ENCODE peak calls at places on chromosomes 6 and 20, in four cellular contexts. Q is naive thymus-derived CD4-positive, alpha-beta T cell; V is breast epithelium; Y is pancreas. T is an unnamed sample.

GRCh38 chr20:4272225-4272624 is 256.9 kb upstream of the RNF24 start:
- DNase-seq in Q (no peak), V (no peak), Y (no peak), T (no peak)

GRCh38 chr6:144350176-144350575 is 65.0 kb downstream of the UTRN start:
- DNase-seq in Q (no peak), V (no peak), Y (no peak), T (no peak)

GRCh38 chr6:35354361-35355135 is 12.2 kb downstream of the PPARD start:
- DNase-seq in Q (no peak), V (no peak), Y (no peak), T (no peak)

GRCh38 chr6:96975848-96976247 is 51.3 kb downstream of the KLHL32 start:
- DNase-seq in Q (no peak), V (no peak), Y (no peak), T (no peak)

GRCh38 chr6:158816329-158816728 is 2.8 kb downstream of the EZR start:
- DNase-seq in Q (no peak), V (no peak), Y (no peak), T (no peak)

GRCh38 chr6:97405818-97406409 is 122.9 kb upstream of the MMS22L start:
- DNase-seq in Q (no peak), V (no peak), Y (no peak), T (no peak)

GRCh38 chr6:52533491-52533890 is 43.4 kb downstream of the TRAM2 start:
- DNase-seq in Q (no peak), V (no peak), Y (no peak), T (no peak)

GRCh38 chr6:132190815-132191175 is 210.5 kb downstream of the MOXD1 start:
- DNase-seq in Q (no peak), V (no peak), Y (no peak), T (no peak)

GRCh38 chr6:25041676-25042598 is 106.2 kb upstream of the RIPOR2 start:
- DNase-seq in Q (peak; percentile 49), V (no peak), Y (no peak), T (no peak)

GRCh38 chr6:101085327-101085726 is 204.2 kb upstream of the ASCC3 start:
- DNase-seq in Q (no peak), V (no peak), Y (no peak), T (no peak)

GRCh38 chr6:132764370-132764769 is 6.7 kb upstream of the VNN2 start:
- DNase-seq in Q (no peak), V (no peak), Y (peak; percentile 56), T (no peak)

GRCh38 chr6:62614442-62614841 is 328.4 kb upstream of the KHDRBS2 start:
- DNase-seq in Q (no peak), V (no peak), Y (no peak), T (no peak)

GRCh38 chr6:112683926-112684325 is 336.8 kb downstream of the RFPL4B start:
- DNase-seq in Q (no peak), V (no peak), Y (no peak), T (no peak)

GRCh38 chr6:170206931-170207431 is 83.9 kb downstream of the DLL1 start:
- DNase-seq in Q (no peak), V (no peak), Y (peak; percentile 7), T (no peak)

GRCh38 chr6:75116946-75117345 is 88.9 kb downstream of the COL12A1 start:
- DNase-seq in Q (no peak), V (no peak), Y (no peak), T (no peak)

GRCh38 chr20:54065601-54066038 is 4.8 kb downstream of the BCAS1 start:
- DNase-seq in Q (no peak), V (no peak), Y (no peak), T (no peak)

GRCh38 chr6:140594806-140595128 is 1220.3 kb upstream of the CITED2 start:
- DNase-seq in Q (no peak), V (no peak), Y (no peak), T (no peak)

GRCh38 chr20:50710492-50711063 is 19.2 kb upstream of the RIPOR3 start:
- DNase-seq in Q (no peak), V (no peak), Y (no peak), T (no peak)

GRCh38 chr6:28910901-28911680 is 12.7 kb downstream of the TRIM27 start:
- DNase-seq in Q (no peak), V (peak; percentile 61), Y (no peak), T (no peak)

GRCh38 chr20:46446851-46447250 is 40.4 kb upstream of the ELMO2 start:
- DNase-seq in Q (no peak), V (no peak), Y (no peak), T (no peak)

GRCh38 chr6:13277231-13277630 is 51.1 kb downstream of the TBC1D7 start:
- DNase-seq in Q (no peak), V (no peak), Y (no peak), T (no peak)

GRCh38 chr6:35469711-35470662 is 1.8 kb downstream of the RPL10A start:
- DNase-seq in Q (peak; percentile 24), V (no peak), Y (no peak), T (no peak)

GRCh38 chr6:23642849-23643248 is 483.2 kb upstream of the NRSN1 start:
- DNase-seq in Q (no peak), V (no peak), Y (no peak), T (no peak)

GRCh38 chr6:11043961-11044711 is at the start of gene ELOVL2:
- DNase-seq in Q (peak; percentile 1), V (no peak), Y (peak; percentile 23), T (no peak)

GRCh38 chr6:13445005-13445743 is 42.2 kb downstream of the GFOD1 start:
- DNase-seq in Q (peak; percentile 34), V (peak; percentile 63), Y (peak; percentile 52), T (no peak)

GRCh38 chr6:118625833-118626232 is 25.6 kb downstream of the CEP85L start:
- DNase-seq in Q (no peak), V (no peak), Y (no peak), T (no peak)

GRCh38 chr20:54849741-54850140 is 374.3 kb downstream of the DOK5 start:
- DNase-seq in Q (no peak), V (no peak), Y (no peak), T (no peak)

GRCh38 chr6:70797625-70798024 is 129.9 kb downstream of the SMAP1 start:
- DNase-seq in Q (no peak), V (no peak), Y (no peak), T (no peak)

GRCh38 chr6:46940433-46941226 is 18.9 kb upstream of the ADGRF5 start:
- DNase-seq in Q (no peak), V (no peak), Y (no peak), T (no peak)

GRCh38 chr6:81977488-81977887 is 225.0 kb upstream of the TENT5A start:
- DNase-seq in Q (no peak), V (no peak), Y (no peak), T (no peak)

GRCh38 chr6:27141013-27141412 is 106.5 kb upstream of the PRSS16 start:
- DNase-seq in Q (no peak), V (no peak), Y (no peak), T (no peak)

GRCh38 chr20:25272223-25273000 is 24.5 kb downstream of the PYGB start:
- DNase-seq in Q (no peak), V (no peak), Y (peak; percentile 3), T (no peak)
- H3K4me1 ChIP-seq in Q (no peaks in the 10 kb centered on the region), V (no peaks in the 10 kb centered on the region), Y (no peaks in the 10 kb centered on the region), T (no peaks in the 10 kb centered on the region)

GRCh38 chr6:3406362-3406809 is 50.5 kb downstream of the SLC22A23 start:
- DNase-seq in Q (no peak), V (no peak), Y (no peak), T (no peak)
- H3K4me1 ChIP-seq in Q (no peaks in the 10 kb centered on the region), V (peaks cover 7% of the 10 kb centered on the region), Y (peaks cover 51% of the 10 kb centered on the region), T (peaks cover 6% of the 10 kb centered on the region)

GRCh38 chr6:90195094-90195793 is 101.4 kb downstream of the BACH2 start:
- DNase-seq in Q (no peak), V (no peak), Y (no peak), T (no peak)
- H3K4me1 ChIP-seq in Q (peaks cover 63% of the 10 kb centered on the region), V (no peaks in the 10 kb centered on the region), Y (no peaks in the 10 kb centered on the region), T (no peaks in the 10 kb centered on the region)

GRCh38 chr6:34243131-34243771 is 5.6 kb downstream of the SMIM29 start:
- DNase-seq in Q (no peak), V (peak; percentile 37), Y (no peak), T (no peak)
- H3K4me1 ChIP-seq in Q (peaks cover 18% of the 10 kb centered on the region), V (peaks cover 15% of the 10 kb centered on the region), Y (no peaks in the 10 kb centered on the region), T (peaks cover 3% of the 10 kb centered on the region)

GRCh38 chr6:41964201-41964887 is 22.7 kb upstream of the CCND3 start:
- DNase-seq in Q (no peak), V (no peak), Y (no peak), T (no peak)

GRCh38 chr6:41960026-41960425 is 18.4 kb upstream of the CCND3 start:
- DNase-seq in Q (no peak), V (no peak), Y (no peak), T (no peak)

GRCh38 chr6:41965429-41966213 is 24.0 kb upstream of the CCND3 start:
- DNase-seq in Q (no peak), V (no peak), Y (no peak), T (peak; percentile 89)

GRCh38 chr6:41966214-41966920 is 24.8 kb upstream of the CCND3 start:
- DNase-seq in Q (no peak), V (no peak), Y (no peak), T (no peak)

DNA sequence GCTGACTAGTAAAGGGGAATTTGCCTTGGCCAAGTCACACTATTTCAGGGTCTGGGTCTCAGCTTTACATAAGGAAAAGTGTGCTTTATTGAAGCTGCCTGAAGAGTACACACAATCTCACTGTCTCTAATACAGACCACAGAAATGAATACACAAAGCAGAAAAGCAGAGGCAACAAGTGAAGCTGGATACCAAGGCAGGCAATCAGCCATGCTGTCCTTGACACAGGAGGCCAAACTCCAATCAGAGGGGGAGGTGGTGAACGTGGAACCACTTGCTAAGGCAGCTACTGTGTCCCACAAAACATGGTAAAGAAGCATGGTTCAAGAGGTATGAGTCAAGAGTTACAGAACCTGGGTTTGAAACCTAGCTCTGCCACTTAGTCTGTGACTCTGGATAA is 21.8 kb upstream of the CCND3 start:
- DNase-seq in Q (no peak), V (no peak), Y (no peak), T (no peak)
- H3K4me1 ChIP-seq in Q (peaks cover 50% of the 10 kb centered on the region), V (no peaks in the 10 kb centered on the region), Y (no peaks in the 10 kb centered on the region), T (peaks cover 9% of the 10 kb centered on the region)

GRCh38 chr20:49634116-49634515 is 66.2 kb upstream of the PTGIS start:
- DNase-seq in Q (no peak), V (no peak), Y (no peak), T (no peak)
- H3K4me1 ChIP-seq in Q (no peaks in the 10 kb centered on the region), V (peaks cover 6% of the 10 kb centered on the region), Y (no peaks in the 10 kb centered on the region), T (peaks cover 7% of the 10 kb centered on the region)

GRCh38 chr6:44059359-44060342 is 67.6 kb downstream of the MRPL14 start:
- DNase-seq in Q (no peak), V (no peak), Y (no peak), T (no peak)
- H3K4me1 ChIP-seq in Q (no peaks in the 10 kb centered on the region), V (peaks cover 36% of the 10 kb centered on the region), Y (no peaks in the 10 kb centered on the region), T (peaks cover 2% of the 10 kb centered on the region)

T was measured in iPS DF 6.9.